ENCODE peak calls at places on chromosome 2, in nine cellular contexts. One of them, this sample, is unnamed.

GRCh38 chr2:104641801-104642200 is 212.1 kb upstream of the POU3F3 start:
- DNase-seq in HCT116: no peak
- DNase-seq in pancreas: no peak
- DNase-seq in fibroblast of mammary gland: no peak
- DNase-seq in B cell: no peak
- DNase-seq in GM13976: no peak
- DNase-seq in adrenal gland: no peak
- DNase-seq in fibroblast of pulmonary artery: no peak
- DNase-seq in colonic mucosa: no peak
- DNase-seq in this sample: no peak

GRCh38 chr2:229273384-229274338 is 2.6 kb upstream of the PID1 start:
- DNase-seq in HCT116: peak; percentile 81
- DNase-seq in pancreas: peak; percentile 67
- DNase-seq in fibroblast of mammary gland: peak; percentile 88
- DNase-seq in B cell: peak; percentile 7
- DNase-seq in GM13976: peak; percentile 60
- DNase-seq in adrenal gland: peak; percentile 84
- DNase-seq in fibroblast of pulmonary artery: peak; percentile 88
- DNase-seq in colonic mucosa: peak; percentile 92
- DNase-seq in this sample: peak; percentile 49

GRCh38 chr2:212005077-212005671 is 533.4 kb downstream of the ERBB4 start:
- DNase-seq in HCT116: peak; percentile 57
- DNase-seq in pancreas: no peak
- DNase-seq in fibroblast of mammary gland: peak; percentile 39
- DNase-seq in B cell: no peak
- DNase-seq in GM13976: peak; percentile 12
- DNase-seq in adrenal gland: peak; percentile 54
- DNase-seq in fibroblast of pulmonary artery: peak; percentile 60
- DNase-seq in colonic mucosa: peak; percentile 20
- DNase-seq in this sample: peak; percentile 11

GRCh38 chr2:172919732-172920131 is 155.9 kb upstream of the MAP3K20 start:
- DNase-seq in HCT116: no peak
- DNase-seq in pancreas: no peak
- DNase-seq in fibroblast of mammary gland: no peak
- DNase-seq in B cell: no peak
- DNase-seq in GM13976: no peak
- DNase-seq in adrenal gland: no peak
- DNase-seq in fibroblast of pulmonary artery: no peak
- DNase-seq in colonic mucosa: no peak
- DNase-seq in this sample: peak; percentile 29

GRCh38 chr2:233455491-233455890 is 101.2 kb downstream of the DGKD start:
- DNase-seq in HCT116: no peak
- DNase-seq in pancreas: no peak
- DNase-seq in fibroblast of mammary gland: no peak
- DNase-seq in B cell: no peak
- DNase-seq in GM13976: no peak
- DNase-seq in adrenal gland: no peak
- DNase-seq in fibroblast of pulmonary artery: no peak
- DNase-seq in colonic mucosa: no peak
- DNase-seq in this sample: no peak

GRCh38 chr2:205984381-205984780 is 101.6 kb downstream of the INO80D start:
- DNase-seq in HCT116: no peak
- DNase-seq in pancreas: no peak
- DNase-seq in fibroblast of mammary gland: no peak
- DNase-seq in B cell: no peak
- DNase-seq in GM13976: peak; percentile 66
- DNase-seq in adrenal gland: no peak
- DNase-seq in fibroblast of pulmonary artery: no peak
- DNase-seq in colonic mucosa: no peak
- DNase-seq in this sample: peak; percentile 68

GRCh38 chr2:144183744-144184143 is 336.2 kb downstream of the ZEB2 start:
- DNase-seq in HCT116: no peak
- DNase-seq in pancreas: no peak
- DNase-seq in fibroblast of mammary gland: peak; percentile 95
- DNase-seq in B cell: peak; percentile 76
- DNase-seq in GM13976: peak; percentile 25
- DNase-seq in adrenal gland: no peak
- DNase-seq in fibroblast of pulmonary artery: no peak
- DNase-seq in colonic mucosa: no peak
- DNase-seq in this sample: peak; percentile 22

GRCh38 chr2:216665240-216665639 is 30.1 kb downstream of the IGFBP5 start:
- DNase-seq in HCT116: no peak
- DNase-seq in pancreas: peak; percentile 71
- DNase-seq in fibroblast of mammary gland: peak; percentile 42
- DNase-seq in B cell: no peak
- DNase-seq in GM13976: no peak
- DNase-seq in adrenal gland: no peak
- DNase-seq in fibroblast of pulmonary artery: peak; percentile 58
- DNase-seq in colonic mucosa: peak; percentile 45
- DNase-seq in this sample: no peak

GRCh38 chr2:164917296-164917903 is 37.9 kb downstream of the SLC38A11 start:
- DNase-seq in HCT116: peak; percentile 40
- DNase-seq in pancreas: peak; percentile 63
- DNase-seq in fibroblast of mammary gland: peak; percentile 25
- DNase-seq in B cell: no peak
- DNase-seq in GM13976: no peak
- DNase-seq in adrenal gland: peak; percentile 84
- DNase-seq in fibroblast of pulmonary artery: peak; percentile 68
- DNase-seq in colonic mucosa: peak; percentile 40
- DNase-seq in this sample: no peak

GRCh38 chr2:222960126-222960525 is 91.9 kb upstream of the KCNE4 start:
- DNase-seq in HCT116: no peak
- DNase-seq in pancreas: no peak
- DNase-seq in fibroblast of mammary gland: peak; percentile 45
- DNase-seq in B cell: no peak
- DNase-seq in GM13976: no peak
- DNase-seq in adrenal gland: no peak
- DNase-seq in fibroblast of pulmonary artery: no peak
- DNase-seq in colonic mucosa: no peak
- DNase-seq in this sample: peak; percentile 29

GRCh38 chr2:222964632-222965031 is 87.4 kb upstream of the KCNE4 start:
- DNase-seq in HCT116: no peak
- DNase-seq in pancreas: no peak
- DNase-seq in fibroblast of mammary gland: no peak
- DNase-seq in B cell: no peak
- DNase-seq in GM13976: no peak
- DNase-seq in adrenal gland: no peak
- DNase-seq in fibroblast of pulmonary artery: no peak
- DNase-seq in colonic mucosa: no peak
- DNase-seq in this sample: no peak

GRCh38 chr2:222959358-222959757 is 92.6 kb upstream of the KCNE4 start:
- DNase-seq in HCT116: peak; percentile 55
- DNase-seq in pancreas: no peak
- DNase-seq in fibroblast of mammary gland: peak; percentile 61
- DNase-seq in B cell: no peak
- DNase-seq in GM13976: no peak
- DNase-seq in adrenal gland: no peak
- DNase-seq in fibroblast of pulmonary artery: peak; percentile 82
- DNase-seq in colonic mucosa: no peak
- DNase-seq in this sample: no peak
- TF ChIP-seq CTCF in HCT116: peak; percentile 38
- TF ChIP-seq CTCF in pancreas: no peak
- TF ChIP-seq CTCF in fibroblast of mammary gland: peak; percentile 58
- TF ChIP-seq CTCF in B cell: no peak
- TF ChIP-seq CTCF in GM13976: no peak
- TF ChIP-seq CTCF in adrenal gland: no peak
- TF ChIP-seq CTCF in fibroblast of pulmonary artery: peak; percentile 57
- TF ChIP-seq CTCF in colonic mucosa: no peak
- TF ChIP-seq CTCF in this sample: no peak

GRCh38 chr2:102707796-102708713 is 53.8 kb upstream of the TMEM182 start:
- DNase-seq in HCT116: no peak
- DNase-seq in pancreas: no peak
- DNase-seq in fibroblast of mammary gland: no peak
- DNase-seq in B cell: no peak
- DNase-seq in GM13976: no peak
- DNase-seq in adrenal gland: no peak
- DNase-seq in fibroblast of pulmonary artery: no peak
- DNase-seq in colonic mucosa: no peak
- DNase-seq in this sample: no peak

GRCh38 chr2:102703305-102703704 is 58.5 kb upstream of the TMEM182 start:
- DNase-seq in HCT116: no peak
- DNase-seq in pancreas: no peak
- DNase-seq in fibroblast of mammary gland: no peak
- DNase-seq in B cell: no peak
- DNase-seq in GM13976: no peak
- DNase-seq in adrenal gland: no peak
- DNase-seq in fibroblast of pulmonary artery: no peak
- DNase-seq in colonic mucosa: no peak
- DNase-seq in this sample: no peak

GRCh38 chr2:102698369-102699111 is 63.3 kb upstream of the TMEM182 start:
- DNase-seq in HCT116: no peak
- DNase-seq in pancreas: no peak
- DNase-seq in fibroblast of mammary gland: peak; percentile 57
- DNase-seq in B cell: no peak
- DNase-seq in GM13976: no peak
- DNase-seq in adrenal gland: no peak
- DNase-seq in fibroblast of pulmonary artery: no peak
- DNase-seq in colonic mucosa: peak; percentile 54
- DNase-seq in this sample: no peak

GRCh38 chr2:102704531-102704930 is 57.3 kb upstream of the TMEM182 start:
- DNase-seq in HCT116: no peak
- DNase-seq in pancreas: no peak
- DNase-seq in fibroblast of mammary gland: no peak
- DNase-seq in B cell: no peak
- DNase-seq in GM13976: no peak
- DNase-seq in adrenal gland: no peak
- DNase-seq in fibroblast of pulmonary artery: no peak
- DNase-seq in colonic mucosa: no peak
- DNase-seq in this sample: no peak

DNA sequence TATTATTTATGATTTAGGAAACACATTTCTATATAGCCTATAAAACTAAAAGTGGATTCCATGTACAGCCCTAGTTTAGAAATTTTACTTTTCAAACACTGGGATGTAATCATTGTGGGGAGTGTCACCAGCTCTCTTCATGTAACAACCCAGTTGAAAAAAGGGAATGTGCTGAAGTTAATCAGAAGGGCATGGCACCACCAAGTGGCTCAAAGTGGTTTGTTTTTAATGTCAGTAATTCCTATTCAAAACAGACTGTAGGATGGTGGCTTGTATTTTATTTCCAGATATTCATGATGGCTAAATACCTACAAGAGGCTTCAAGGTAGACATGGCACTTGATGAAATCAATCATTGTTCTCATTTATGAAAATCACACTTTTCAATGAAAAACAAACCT is 58.1 kb upstream of the TMEM182 start:
- DNase-seq in HCT116: peak; percentile 23
- DNase-seq in pancreas: no peak
- DNase-seq in fibroblast of mammary gland: peak; percentile 39
- DNase-seq in B cell: no peak
- DNase-seq in GM13976: peak; percentile 39
- DNase-seq in adrenal gland: no peak
- DNase-seq in fibroblast of pulmonary artery: peak; percentile 44
- DNase-seq in colonic mucosa: no peak
- DNase-seq in this sample: peak; percentile 23
- TF ChIP-seq CTCF in HCT116: peak; percentile 49
- TF ChIP-seq CTCF in pancreas: no peak
- TF ChIP-seq CTCF in fibroblast of mammary gland: peak; percentile 49
- TF ChIP-seq CTCF in B cell: no peak
- TF ChIP-seq CTCF in GM13976: peak; percentile 23
- TF ChIP-seq CTCF in adrenal gland: peak; percentile 14
- TF ChIP-seq CTCF in fibroblast of pulmonary artery: peak; percentile 39
- TF ChIP-seq CTCF in colonic mucosa: peak; percentile 19
- TF ChIP-seq CTCF in this sample: peak; percentile 49

GRCh38 chr2:171323971-171324528 is 109.7 kb downstream of the METTL8 start:
- DNase-seq in HCT116: no peak
- DNase-seq in pancreas: no peak
- DNase-seq in fibroblast of mammary gland: no peak
- DNase-seq in B cell: no peak
- DNase-seq in GM13976: no peak
- DNase-seq in adrenal gland: no peak
- DNase-seq in fibroblast of pulmonary artery: no peak
- DNase-seq in colonic mucosa: no peak
- DNase-seq in this sample: no peak

GRCh38 chr2:171327043-171327496 is 106.7 kb downstream of the METTL8 start:
- DNase-seq in HCT116: no peak
- DNase-seq in pancreas: no peak
- DNase-seq in fibroblast of mammary gland: no peak
- DNase-seq in B cell: no peak
- DNase-seq in GM13976: no peak
- DNase-seq in adrenal gland: no peak
- DNase-seq in fibroblast of pulmonary artery: no peak
- DNase-seq in colonic mucosa: no peak
- DNase-seq in this sample: no peak

GRCh38 chr2:171330155-171330956 is 103.4 kb downstream of the METTL8 start:
- DNase-seq in HCT116: no peak
- DNase-seq in pancreas: no peak
- DNase-seq in fibroblast of mammary gland: no peak
- DNase-seq in B cell: no peak
- DNase-seq in GM13976: no peak
- DNase-seq in adrenal gland: no peak
- DNase-seq in fibroblast of pulmonary artery: no peak
- DNase-seq in colonic mucosa: no peak
- DNase-seq in this sample: no peak

GRCh38 chr2:171320731-171321130 is 113.1 kb downstream of the METTL8 start:
- DNase-seq in HCT116: no peak
- DNase-seq in pancreas: no peak
- DNase-seq in fibroblast of mammary gland: no peak
- DNase-seq in B cell: no peak
- DNase-seq in GM13976: no peak
- DNase-seq in adrenal gland: no peak
- DNase-seq in fibroblast of pulmonary artery: no peak
- DNase-seq in colonic mucosa: no peak
- DNase-seq in this sample: no peak

DNA sequence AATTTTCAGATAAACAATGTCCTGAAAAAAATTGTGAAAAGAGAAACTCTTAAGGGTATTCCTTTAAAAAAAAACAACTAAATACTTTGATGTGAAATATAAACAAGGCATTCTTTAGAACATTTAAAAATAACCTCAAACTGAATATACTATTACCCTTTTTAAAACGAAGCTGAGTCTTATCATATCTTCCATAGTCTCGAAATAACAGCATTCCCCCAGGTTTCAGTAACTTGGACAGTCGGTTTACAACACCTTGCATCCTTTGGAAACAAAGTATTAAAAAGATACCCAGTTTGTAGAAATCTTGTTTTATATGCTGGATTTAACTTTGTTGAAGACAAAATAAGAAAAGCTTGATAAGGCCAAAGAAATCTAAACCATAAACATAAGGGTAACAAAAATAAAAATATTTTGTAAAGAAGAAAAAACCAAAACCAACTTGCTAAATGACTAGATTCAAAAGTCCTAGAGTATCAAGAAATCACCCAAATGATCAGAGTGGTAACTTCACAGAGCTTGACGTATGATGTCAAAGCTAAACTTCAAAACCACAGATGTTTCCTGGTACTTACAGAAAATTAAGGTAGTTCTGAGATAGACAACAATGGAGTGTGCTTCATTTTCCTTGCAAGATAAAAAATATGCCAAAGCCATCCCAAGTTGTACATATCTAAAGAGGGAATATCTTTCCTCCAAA is 107.8 kb downstream of the METTL8 start:
- DNase-seq in HCT116: no peak
- DNase-seq in pancreas: no peak
- DNase-seq in fibroblast of mammary gland: no peak
- DNase-seq in B cell: peak; percentile 49
- DNase-seq in GM13976: no peak
- DNase-seq in adrenal gland: no peak
- DNase-seq in fibroblast of pulmonary artery: no peak
- DNase-seq in colonic mucosa: no peak
- DNase-seq in this sample: no peak
- TF ChIP-seq CTCF in HCT116: no peak
- TF ChIP-seq CTCF in pancreas: no peak
- TF ChIP-seq CTCF in fibroblast of mammary gland: no peak
- TF ChIP-seq CTCF in B cell: no peak
- TF ChIP-seq CTCF in GM13976: no peak
- TF ChIP-seq CTCF in adrenal gland: no peak
- TF ChIP-seq CTCF in fibroblast of pulmonary artery: no peak
- TF ChIP-seq CTCF in colonic mucosa: no peak
- TF ChIP-seq CTCF in this sample: no peak

GRCh38 chr2:9736008-9736407 is 105.2 kb upstream of the YWHAQ start:
- DNase-seq in HCT116: no peak
- DNase-seq in pancreas: no peak
- DNase-seq in fibroblast of mammary gland: no peak
- DNase-seq in B cell: no peak
- DNase-seq in GM13976: no peak
- DNase-seq in adrenal gland: no peak
- DNase-seq in fibroblast of pulmonary artery: no peak
- DNase-seq in colonic mucosa: no peak
- DNase-seq in this sample: no peak
- TF ChIP-seq CTCF in HCT116: no peak
- TF ChIP-seq CTCF in pancreas: no peak
- TF ChIP-seq CTCF in fibroblast of mammary gland: no peak
- TF ChIP-seq CTCF in B cell: no peak
- TF ChIP-seq CTCF in GM13976: no peak
- TF ChIP-seq CTCF in adrenal gland: no peak
- TF ChIP-seq CTCF in fibroblast of pulmonary artery: no peak
- TF ChIP-seq CTCF in colonic mucosa: no peak
- TF ChIP-seq CTCF in this sample: no peak

This sample was measured in GM10248.